ENCODE peak calls at places on chromosome X, in four cellular contexts. V, D, S and M are unnamed samples.

GRCh38 chrX:40266490-40267333 is 169.0 kb upstream of the BCOR start:
- DNase-seq in V (peak; percentile 73), D (peak; percentile 63), S (peak; percentile 22), M (peak; percentile 30)

GRCh38 chrX:2654436-2655340 is 36.4 kb upstream of the CD99 start:
- DNase-seq in V (peak; percentile 49), D (no peak), S (no peak), M (no peak)

GRCh38 chrX:155068165-155068564 is 2.8 kb downstream of the CMC4 start:
- DNase-seq in V (peak; percentile 26), D (peak; percentile 38), S (no peak), M (peak; percentile 2)

GRCh38 chrX:155662297-155662696 is 49.5 kb upstream of the TMLHE start:
- DNase-seq in V (no peak), D (peak; percentile 0), S (no peak), M (no peak)

GRCh38 chrX:115898382-115899001 is 272.1 kb upstream of the AGTR2 start:
- DNase-seq in V (peak; percentile 89), D (peak; percentile 72), S (no peak), M (no peak)

GRCh38 chrX:49075347-49075746 is 1.5 kb upstream of the PRAF2 start:
- DNase-seq in V (no peak), D (no peak), S (no peak), M (no peak)

GRCh38 chrX:133191739-133192039 is 26.5 kb downstream of the TFDP3 start:
- DNase-seq in V (no peak), D (no peak), S (no peak), M (no peak)

GRCh38 chrX:128518508-128518907 is 466.3 kb upstream of the ACTRT1 start:
- DNase-seq in V (peak; percentile 29), D (peak; percentile 3), S (no peak), M (no peak)

GRCh38 chrX:45710081-45710801 is 509.6 kb upstream of the DIPK2B start:
- DNase-seq in V (peak; percentile 7), D (peak; percentile 84), S (no peak), M (peak; percentile 7)

GRCh38 chrX:71917621-71918341 is 7.1 kb downstream of the NHSL2 start:
- DNase-seq in V (no peak), D (no peak), S (no peak), M (no peak)

GRCh38 chrX:119516157-119516702 is 48.0 kb downstream of the SLC25A5 start:
- DNase-seq in V (peak; percentile 79), D (peak; percentile 72), S (peak; percentile 11), M (no peak)

GRCh38 chrX:83508006-83508405 is at the start of gene POU3F4:
- DNase-seq in V (no peak), D (no peak), S (no peak), M (peak; percentile 5)

GRCh38 chrX:80876877-80877276 is 67.2 kb upstream of the BRWD3 start:
- DNase-seq in V (peak; percentile 56), D (peak; percentile 68), S (no peak), M (no peak)

GRCh38 chrX:9604111-9604907 is 139.5 kb downstream of the TBL1X start:
- DNase-seq in V (no peak), D (peak; percentile 74), S (no peak), M (no peak)

GRCh38 chrX:66017659-66018170 is 22.2 kb downstream of the VSIG4 start:
- DNase-seq in V (no peak), D (no peak), S (no peak), M (no peak)

GRCh38 chrX:275476-275966 is 5.7 kb upstream of the PLCXD1 start:
- DNase-seq in V (no peak), D (no peak), S (no peak), M (no peak)

GRCh38 chrX:100642296-100642695 is 1.7 kb upstream of the SRPX2 start:
- DNase-seq in V (no peak), D (no peak), S (no peak), M (no peak)